ENCODE peak calls at places on chromosome 20, in eight cellular contexts. H is NCI-H1092 treated with DMSO at 0.1 percent for 48 hours, S is T-cell, D is T-helper 2 cell, P is psoas muscle, B is NCI-H510A treated with DMSO at 0.1 percent for 48 hours, V is AG04449, Z is T-helper 17 cell. Y is an unnamed sample.

GRCh38 chr20:39623584-39624234 is 661.6 kb downstream of the DHX35 start:
- DNase-seq in H (no peak), S (no peak), D (no peak), P (no peak), B (no peak), V (no peak), Z (no peak), Y (no peak)

GRCh38 chr20:16952965-16953364 is 204.8 kb downstream of the OTOR start:
- DNase-seq in H (no peak), S (no peak), D (no peak), P (no peak), B (no peak), V (no peak), Z (no peak), Y (no peak)

GRCh38 chr20:32443386-32443974 is 85.3 kb downstream of the ASXL1 start:
- DNase-seq in H (no peak), S (no peak), D (no peak), P (no peak), B (no peak), V (no peak), Z (no peak), Y (peak)

GRCh38 chr20:1961374-1961773 is 32.5 kb downstream of the PDYN start:
- DNase-seq in H (no peak), S (no peak), D (no peak), P (no peak), B (no peak), V (no peak), Z (no peak), Y (no peak)

GRCh38 chr20:8527998-8528397 is 395.9 kb downstream of the PLCB1 start:
- DNase-seq in H (no peak), S (no peak), D (no peak), P (no peak), B (no peak), V (peak), Z (no peak), Y (peak)

GRCh38 chr20:20628314-20628713 is 84.1 kb downstream of the RALGAPA2 start:
- DNase-seq in H (no peak), S (no peak), D (no peak), P (no peak), B (no peak), V (no peak), Z (no peak), Y (no peak)

GRCh38 chr20:52104546-52105044 is 87.0 kb downstream of the ZFP64 start:
- DNase-seq in H (no peak), S (no peak), D (no peak), P (no peak), B (no peak), V (no peak), Z (no peak), Y (peak)

GRCh38 chr20:45834797-45835161 is 1.2 kb downstream of the SNX21 start:
- DNase-seq in H (no peak), S (no peak), D (no peak), P (no peak), B (no peak), V (no peak), Z (no peak), Y (no peak)

Y was measured in EL.